ENCODE peak calls at places on chromosomes 7 and 10, in five cellular contexts. F is mesendoderm, X is cardiac fibroblast, T is MM.1S, Q is stomach. H is an unnamed sample.

GRCh38 chr7:129924602-129925001 is 28.2 kb downstream of the UBE2H start:
- DNase-seq in Q (no peak), X (no peak), T (no peak), F (no peak), H (no peak)

GRCh38 chr7:44980393-44981034 is 1.7 kb upstream of the MYO1G start:
- DNase-seq in T (no peak), Q (no peak), F (no peak), X (peak; percentile 77), H (peak; percentile 77)

GRCh38 chr7:42981595-42981994 is 49.4 kb downstream of the MRPL32 start:
- DNase-seq in Q (no peak), X (no peak), T (no peak), F (no peak), H (no peak)

GRCh38 chr7:106915873-106916272 is 50.8 kb downstream of the PIK3CG start:
- DNase-seq in X (no peak), Q (no peak), T (peak; percentile 83), F (no peak), H (no peak)

GRCh38 chr7:156446990-156447389 is 193.6 kb upstream of the RNF32 start:
- DNase-seq in F (no peak), T (no peak), Q (no peak), X (no peak), H (no peak)

GRCh38 chr10:59748834-59749233 is 4.4 kb downstream of the MRLN start:
- DNase-seq in Q (no peak), X (no peak), T (no peak), F (no peak), H (no peak)

GRCh38 chr7:157986051-157986450 is 601.6 kb downstream of the PTPRN2 start:
- DNase-seq in X (no peak), F (no peak), Q (no peak), T (no peak), H (no peak)

GRCh38 chr10:634256-634655 is 55.2 kb downstream of the DIP2C start:
- DNase-seq in T (no peak), F (no peak), X (no peak), Q (no peak), H (peak; percentile 71)

GRCh38 chr10:6833458-6834011 is 253.5 kb upstream of the PRKCQ start:
- DNase-seq in F (no peak), Q (no peak), T (peak; percentile 16), X (no peak), H (no peak)

GRCh38 chr7:100680589-100681271 is 7.2 kb downstream of the GNB2 start:
- DNase-seq in X (no peak), T (no peak), F (no peak), Q (no peak), H (no peak)

GRCh38 chr7:134367956-134368749 is 51.4 kb upstream of the SLC35B4 start:
- DNase-seq in F (no peak), T (no peak), Q (no peak), X (no peak), H (no peak)

GRCh38 chr7:41886257-41886905 is 183.5 kb upstream of the INHBA start:
- DNase-seq in Q (no peak), X (peak; percentile 83), T (no peak), F (peak; percentile 85), H (peak; percentile 96)

GRCh38 chr10:112624546-112625048 is 177.6 kb downstream of the VTI1A start:
- DNase-seq in Q (no peak), F (no peak), T (no peak), X (peak; percentile 50), H (no peak)

GRCh38 chr10:103679096-103679790 is 176.1 kb downstream of the SH3PXD2A start:
- DNase-seq in T (no peak), X (no peak), Q (no peak), F (no peak), H (peak; percentile 33)

GRCh38 chr7:98879198-98879988 is 1.1 kb downstream of the TRRAP start:
- DNase-seq in F (peak; percentile 74), X (no peak), Q (no peak), T (peak; percentile 98), H (no peak)

GRCh38 chr7:25726682-25727357 is 425.2 kb upstream of the NFE2L3 start:
- DNase-seq in X (no peak), F (peak; percentile 31), T (no peak), Q (no peak), H (no peak)

GRCh38 chr10:4656576-4657194 is 169.3 kb upstream of the AKR1E2 start:
- DNase-seq in X (peak; percentile 80), F (peak; percentile 76), T (peak; percentile 44), Q (peak; percentile 55), H (peak; percentile 25)

GRCh38 chr10:5618829-5619228 is 47.6 kb downstream of the ASB13 start:
- DNase-seq in F (no peak), T (no peak), X (peak; percentile 55), Q (no peak), H (no peak)

GRCh38 chr10:42932116-42932515 is 144.8 kb upstream of the RET start:
- DNase-seq in F (no peak), Q (no peak), T (no peak), X (no peak), H (no peak)

DNA sequence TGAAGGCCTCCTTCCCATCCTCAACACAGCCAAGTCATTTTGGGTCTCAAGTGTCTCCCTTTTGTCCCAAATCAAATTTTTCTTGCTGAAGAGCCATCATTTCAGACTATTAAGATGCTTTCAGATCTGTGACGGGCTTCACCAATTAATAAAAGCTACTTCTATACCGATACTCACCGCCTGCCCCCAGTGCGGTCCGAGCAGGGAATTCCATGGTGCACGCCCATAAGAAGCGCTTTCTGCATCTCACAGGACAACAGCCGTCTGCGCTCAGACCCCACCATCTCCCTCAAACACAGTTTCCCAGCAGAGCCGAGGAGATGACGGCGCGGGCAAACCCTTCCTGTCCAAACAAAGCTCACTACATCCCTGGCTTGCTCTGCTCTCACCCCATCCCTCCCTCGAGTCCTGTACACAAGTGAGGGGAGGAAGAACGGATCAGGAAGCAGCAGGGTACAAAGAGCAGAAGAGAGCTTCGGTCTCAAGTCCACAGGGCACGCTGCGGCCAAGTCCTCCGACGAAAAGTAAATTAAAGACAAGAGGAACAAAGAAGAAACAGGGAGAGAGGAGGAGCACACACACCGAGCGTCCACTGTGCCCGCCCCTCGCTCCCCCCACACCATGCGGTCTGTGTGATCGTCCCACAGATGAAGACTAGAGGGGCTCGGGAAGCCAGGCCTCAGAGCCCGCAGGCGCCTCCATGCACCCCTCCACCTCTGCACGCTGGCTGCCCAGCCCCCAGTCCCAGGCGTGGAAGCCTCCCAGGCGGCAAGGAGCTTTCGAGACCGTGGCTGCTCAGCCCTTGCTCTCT is 122.0 kb downstream of the MAD1L1 start:
- DNase-seq in F (no peak), X (peak; percentile 17), Q (peak; percentile 31), T (no peak), H (peak; percentile 39)
- H3K4me3 ChIP-seq in F (no peak overlapping the region), X (no peak overlapping the region), Q (no peak overlapping the region), T (no peak overlapping the region), H (peak overlapping the region; percentile 25)

GRCh38 chr10:125414998-125415397 is 254.6 kb upstream of the CTBP2 start:
- DNase-seq in Q (no peak), X (peak; percentile 1), T (no peak), F (no peak), H (no peak)
- H3K4me3 ChIP-seq in Q (no peak overlapping the region), X (no peak overlapping the region), T (no peak overlapping the region), F (no peak overlapping the region), H (no peak overlapping the region)

GRCh38 chr7:128270799-128271411 is 29.8 kb downstream of the LEP start:
- DNase-seq in X (no peak), T (no peak), Q (no peak), F (no peak), H (no peak)

GRCh38 chr7:128274890-128275603 is 34.0 kb downstream of the LEP start:
- DNase-seq in Q (no peak), X (no peak), F (no peak), T (no peak), H (no peak)

GRCh38 chr7:128268233-128268632 is 27.2 kb downstream of the LEP start:
- DNase-seq in T (no peak), Q (no peak), X (no peak), F (no peak), H (no peak)

GRCh38 chr7:128274246-128274889 is 33.3 kb downstream of the LEP start:
- DNase-seq in T (no peak), F (no peak), X (no peak), Q (no peak), H (no peak)

GRCh38 chr7:128271471-128272454 is 30.7 kb downstream of the LEP start:
- DNase-seq in Q (no peak), T (no peak), X (no peak), F (no peak), H (no peak)
- H3K4me3 ChIP-seq in Q (peak overlapping the region; percentile 40), T (no peak overlapping the region), X (peak overlapping the region; percentile 37), F (no peak overlapping the region), H (peak overlapping the region; percentile 3)

GRCh38 chr7:92717601-92717981 is 118.8 kb downstream of the CDK6 start:
- DNase-seq in T (no peak), Q (no peak), F (no peak), X (no peak), H (peak; percentile 80)
- H3K4me3 ChIP-seq in T (no peak overlapping the region), Q (peak overlapping the region; percentile 38), F (no peak overlapping the region), X (no peak overlapping the region), H (peak overlapping the region; percentile 54)

GRCh38 chr10:133162178-133162909 is 2.3 kb downstream of the KNDC1 start:
- DNase-seq in Q (no peak), F (no peak), T (no peak), X (no peak), H (no peak)

GRCh38 chr10:133160813-133161471 is 923 bp downstream of the KNDC1 start:
- DNase-seq in F (no peak), Q (no peak), T (no peak), X (no peak), H (no peak)

GRCh38 chr10:133162910-133163856 is 3.2 kb downstream of the KNDC1 start:
- DNase-seq in T (no peak), Q (no peak), F (no peak), X (no peak), H (no peak)

GRCh38 chr10:133159950-133160812 is at the start of gene KNDC1:
- DNase-seq in F (peak; percentile 48), X (peak; percentile 32), T (no peak), Q (no peak), H (no peak)

DNA sequence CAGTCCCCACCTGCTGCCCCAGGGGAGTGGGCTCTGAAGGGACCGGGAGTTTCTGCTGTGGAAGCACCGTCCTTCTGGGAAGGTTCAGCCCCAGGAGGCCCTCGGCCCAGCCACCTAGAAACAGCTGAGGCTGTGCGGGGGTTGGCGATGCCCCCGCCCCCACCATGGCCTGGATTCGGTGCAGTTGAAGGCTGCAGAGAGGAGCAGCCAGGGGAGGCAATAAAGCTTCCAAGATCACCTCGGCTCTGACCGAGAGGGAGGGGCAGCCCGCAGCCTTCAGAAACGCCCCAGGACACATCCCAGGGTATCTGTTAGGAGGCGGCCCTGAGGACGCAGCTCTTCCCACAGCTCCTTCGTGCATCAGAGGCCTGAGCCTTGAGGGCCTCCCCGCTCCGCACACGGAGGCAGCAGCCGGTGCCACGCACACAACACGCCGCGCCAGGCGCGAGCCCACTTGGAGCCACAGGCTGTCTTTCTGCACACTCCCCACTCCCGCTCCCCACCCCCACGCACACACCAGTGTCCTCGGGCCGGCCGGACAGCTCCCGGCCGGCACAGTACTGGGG is 1.6 kb downstream of the KNDC1 start:
- DNase-seq in X (no peak), T (no peak), Q (no peak), F (peak; percentile 43), H (no peak)
- H3K4me3 ChIP-seq in X (no peak overlapping the region), T (no peak overlapping the region), Q (no peak overlapping the region), F (no peak overlapping the region), H (no peak overlapping the region)

GRCh38 chr10:76038696-76039095 is 607.3 kb downstream of the LRMDA start:
- DNase-seq in Q (no peak), T (no peak), X (no peak), F (no peak), H (no peak)
- H3K4me3 ChIP-seq in Q (no peak overlapping the region), T (no peak overlapping the region), X (no peak overlapping the region), F (no peak overlapping the region), H (no peak overlapping the region)

H was measured in astrocyte.